ENCODE peak calls at places on chromosome 12, in four cellular contexts. J is HepG2, D is GM12878, X is K562. I is an unnamed sample.

GRCh38 chr12:131559517-131560516 is 151.1 kb upstream of the SFSWAP start:
- DNase-seq in J (no peak), D (no peak), X (peak; percentile 26), I (no peak)

GRCh38 chr12:80643961-80644360 is 63.5 kb upstream of the MYF6 start:
- DNase-seq in J (no peak), D (no peak), X (no peak), I (no peak)

GRCh38 chr12:22287776-22288621 is 46.5 kb downstream of the ST8SIA1 start:
- DNase-seq in J (no peak), D (no peak), X (no peak), I (peak; percentile 6)

GRCh38 chr12:122079038-122079531 is 529 bp downstream of the MLXIP start:
- DNase-seq in J (no peak), D (no peak), X (no peak), I (no peak)

GRCh38 chr12:93378373-93379310 is 917 bp downstream of the NUDT4 start:
- DNase-seq in J (no peak), D (no peak), X (peak; percentile 68), I (peak; percentile 48)

GRCh38 chr12:132189378-132190011 is 45.2 kb downstream of the NOC4L start:
- DNase-seq in J (no peak), D (peak; percentile 31), X (peak; percentile 96), I (peak; percentile 92)

GRCh38 chr12:14066021-14066420 is 84.6 kb upstream of the GRIN2B start:
- DNase-seq in J (no peak), D (no peak), X (no peak), I (no peak)

GRCh38 chr12:96658075-96658474 is 168.7 kb downstream of the CFAP54 start:
- DNase-seq in J (no peak), D (no peak), X (no peak), I (no peak)

GRCh38 chr12:56916296-56916995 is 17.8 kb downstream of the SDR9C7 start:
- DNase-seq in J (no peak), D (no peak), X (no peak), I (no peak)

GRCh38 chr12:128190614-128191013 is 76.4 kb upstream of the TMEM132C start:
- DNase-seq in J (no peak), D (no peak), X (no peak), I (peak; percentile 11)

GRCh38 chr12:4472045-4472444 is 26.4 kb upstream of the FGF6 start:
- DNase-seq in J (no peak), D (peak; percentile 13), X (no peak), I (no peak)

GRCh38 chr12:112046003-112046402 is 32.8 kb downstream of the ERP29 start:
- DNase-seq in J (no peak), D (no peak), X (no peak), I (no peak)

GRCh38 chr12:38392584-38393144 is 76.1 kb downstream of the ALG10B start:
- DNase-seq in J (no peak), D (no peak), X (no peak), I (no peak)

GRCh38 chr12:56124133-56124532 is 3.9 kb upstream of the ESYT1 start:
- DNase-seq in J (peak; percentile 43), D (no peak), X (no peak), I (no peak)

GRCh38 chr12:43094886-43095285 is 457.1 kb downstream of the ADAMTS20 start:
- DNase-seq in J (no peak), D (no peak), X (no peak), I (no peak)

GRCh38 chr12:112239881-112240280 is 114.5 kb downstream of the TRAFD1 start:
- DNase-seq in J (no peak), D (no peak), X (no peak), I (no peak)

GRCh38 chr12:122724641-122725243 is 5.9 kb downstream of the HCAR1 start:
- DNase-seq in J (no peak), D (no peak), X (no peak), I (no peak)

GRCh38 chr12:93185369-93185741 is 192.4 kb upstream of the NUDT4 start:
- DNase-seq in J (no peak), D (no peak), X (no peak), I (no peak)

GRCh38 chr12:51448618-51449256 is 24.1 kb downstream of the SLC4A8 start:
- DNase-seq in J (no peak), D (no peak), X (no peak), I (no peak)

GRCh38 chr12:74889563-74890236 is 319.9 kb downstream of the KCNC2 start:
- DNase-seq in J (no peak), D (no peak), X (no peak), I (no peak)

GRCh38 chr12:130715996-130716917 is at the start of gene RIMBP2:
- DNase-seq in J (no peak), D (no peak), X (no peak), I (no peak)

GRCh38 chr12:24709201-24709600 is 239.7 kb downstream of the BCAT1 start:
- DNase-seq in J (no peak), D (no peak), X (peak; percentile 41), I (no peak)

GRCh38 chr12:45034861-45035265 is 16.0 kb downstream of the DBX2 start:
- DNase-seq in J (no peak), D (no peak), X (no peak), I (no peak)

GRCh38 chr12:118034429-118035193 is 18.1 kb downstream of the RFC5 start:
- DNase-seq in J (peak; percentile 56), D (no peak), X (no peak), I (no peak)

GRCh38 chr12:62211510-62211909 is 48.7 kb upstream of the USP15 start:
- DNase-seq in J (no peak), D (no peak), X (no peak), I (no peak)

GRCh38 chr12:12095016-12095415 is 24.3 kb downstream of the BCL2L14 start:
- DNase-seq in J (peak; percentile 56), D (no peak), X (no peak), I (no peak)

GRCh38 chr12:109491671-109492070 is 14.2 kb downstream of the UBE3B start:
- DNase-seq in J (no peak), D (no peak), X (no peak), I (no peak)

GRCh38 chr12:14272954-14273910 is 92.2 kb upstream of the ATF7IP start:
- DNase-seq in J (no peak), D (no peak), X (no peak), I (no peak)

GRCh38 chr12:109881752-109882151 is 1.4 kb upstream of the GLTP start:
- DNase-seq in J (no peak), D (no peak), X (no peak), I (no peak)

GRCh38 chr12:88142610-88142991 is 494 bp downstream of the TMTC3 start:
- DNase-seq in J (peak; percentile 2), D (no peak), X (peak; percentile 16), I (peak; percentile 4)

DNA sequence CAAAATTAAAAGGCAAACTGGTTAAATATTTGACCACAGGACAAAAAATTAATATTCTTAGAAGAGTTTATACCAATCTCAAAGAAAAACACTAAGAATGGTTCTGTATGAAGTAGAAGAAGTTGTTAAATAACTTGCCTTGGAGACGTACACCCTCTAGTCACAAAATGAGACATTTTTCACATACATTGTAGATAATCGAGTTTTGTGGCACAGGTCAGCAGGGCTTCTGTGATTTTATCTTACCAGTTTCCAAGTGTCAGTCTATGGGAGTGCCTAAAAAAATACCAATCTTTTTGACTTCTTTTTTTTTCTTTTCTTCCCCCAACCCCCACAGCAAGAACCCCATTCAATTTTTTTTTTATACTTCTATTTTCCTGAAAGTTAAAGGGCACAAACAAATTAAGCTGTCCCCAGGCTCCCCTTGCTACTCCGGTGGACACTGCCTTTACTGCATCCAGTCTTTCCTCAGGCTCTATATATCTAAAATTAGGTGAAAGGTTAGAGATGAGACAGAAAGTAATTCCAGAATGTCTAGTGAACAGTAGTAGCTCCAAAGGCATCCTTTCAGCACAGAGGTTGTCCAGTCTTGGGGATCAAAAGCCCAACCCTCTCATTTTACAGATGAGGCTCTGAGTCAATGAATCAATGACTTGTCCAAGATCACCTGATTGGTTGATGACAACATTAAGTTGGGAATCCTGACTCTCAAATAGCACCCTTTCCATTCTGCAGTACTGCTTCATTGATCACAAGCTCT is 6.2 kb downstream of the LIMA1 start:
- DNase-seq in J (no peak), D (no peak), X (no peak), I (no peak)
- TF ChIP-seq FOXK2 in J (no peak), D (no peak), X (no peak), I (no peak)

GRCh38 chr12:67705394-67706370 is 57.1 kb downstream of the DYRK2 start:
- DNase-seq in J (no peak), D (no peak), X (no peak), I (no peak)
- TF ChIP-seq FOXK2 in J (no peak), D (no peak), X (no peak), I (no peak)

DNA sequence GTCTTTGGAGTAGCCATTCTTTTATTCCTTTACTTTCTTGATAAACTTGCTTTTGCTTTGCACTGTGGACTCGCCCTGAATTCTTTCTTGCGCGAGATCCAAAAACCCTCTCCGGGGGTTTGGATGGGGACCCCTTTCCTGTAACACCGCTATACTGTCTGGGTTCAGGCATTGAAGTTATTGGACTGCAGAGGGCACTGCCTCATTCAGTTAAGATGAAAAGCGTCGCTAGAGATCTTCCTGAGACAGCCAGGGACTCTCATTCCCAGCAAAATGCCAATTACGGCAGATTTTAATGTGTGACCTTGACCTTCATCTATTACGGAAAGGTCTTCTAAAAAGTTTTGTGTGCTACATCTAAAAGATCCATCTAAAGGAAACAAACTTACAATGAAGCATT is 17.3 kb upstream of the RIMKLB start:
- DNase-seq in J (no peak), D (no peak), X (no peak), I (no peak)
- TF ChIP-seq FOXK2 in J (no peak), D (no peak), X (no peak), I (no peak)

GRCh38 chr12:27179399-27180214 is 64.5 kb upstream of the STK38L start:
- DNase-seq in J (peak; percentile 25), D (peak; percentile 96), X (no peak), I (peak; percentile 28)
- TF ChIP-seq FOXK2 in J (no peak), D (no peak), X (no peak), I (no peak)

DNA sequence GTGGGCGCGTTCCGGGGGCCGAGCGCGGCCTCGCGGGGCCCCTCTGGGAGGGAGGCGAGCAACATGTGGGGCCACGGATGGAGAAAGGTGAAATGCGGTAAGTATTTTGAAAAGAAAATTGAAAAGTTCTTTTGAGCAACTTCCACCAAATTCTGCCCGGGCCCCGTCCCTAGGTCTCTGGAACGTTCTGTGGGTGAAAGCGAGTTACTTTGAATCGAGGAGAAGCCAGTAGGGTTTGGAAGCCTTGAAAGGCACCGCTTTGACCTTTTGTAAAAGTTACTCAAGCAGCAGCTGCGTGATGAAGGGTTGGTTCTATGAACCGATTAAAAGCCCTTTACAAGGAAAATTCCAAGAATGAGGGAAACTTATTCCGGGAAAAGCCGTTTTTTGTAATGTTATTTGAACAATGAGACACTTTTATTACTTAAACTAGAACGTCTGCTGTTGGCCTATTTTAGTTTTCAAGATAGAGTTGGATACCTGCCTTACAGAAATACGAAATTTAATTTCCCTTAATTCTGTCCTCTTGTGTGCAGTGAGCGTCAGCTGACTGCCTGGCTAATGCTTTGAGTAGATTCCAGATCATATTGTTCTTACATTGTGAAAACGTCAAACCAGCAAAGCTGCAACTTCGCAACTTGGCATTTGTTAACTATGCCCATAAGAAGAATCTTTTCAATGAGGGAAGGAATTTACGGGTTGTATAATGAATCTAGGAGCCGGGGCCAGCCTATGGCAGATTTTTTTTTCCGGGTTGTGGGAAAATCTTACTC is 884 bp downstream of the LARP4 start:
- DNase-seq in J (no peak), D (no peak), X (peak; percentile 11), I (no peak)
- TF ChIP-seq FOXK2 in J (no peak), D (no peak), X (no peak), I (no peak)

GRCh38 chr12:116159175-116159574 is 118.3 kb downstream of the MED13L start:
- DNase-seq in J (peak; percentile 45), D (no peak), X (no peak), I (no peak)
- TF ChIP-seq FOXK2 in J (no peak), D (no peak), X (no peak), I (no peak)